ENCODE peak calls at places on chromosomes 7 and 10, in four cellular contexts. T is SK-MEL-5, W is cardiac septum, O is right cardiac atrium. C is an unnamed sample.

GRCh38 chr7:50324113-50324512 is 19.6 kb downstream of the IKZF1 start:
- DNase-seq in O (no peak), W (no peak), T (no peak), C (no peak)

GRCh38 chr7:97064972-97065587 is 40.4 kb upstream of the DLX5 start:
- DNase-seq in T (peak), W (no peak), O (no peak), C (no peak)

GRCh38 chr7:40372031-40372430 is 237.2 kb downstream of the SUGCT start:
- DNase-seq in O (no peak), T (no peak), W (no peak), C (no peak)

GRCh38 chr7:80671744-80672143 is 33.3 kb downstream of the CD36 start:
- DNase-seq in T (no peak), O (no peak), W (no peak), C (no peak)

GRCh38 chr10:80177781-80178636 is 27.3 kb downstream of the ANXA11 start:
- DNase-seq in T (no peak), W (no peak), O (peak), C (no peak)

GRCh38 chr7:150966002-150966401 is 12.1 kb downstream of the KCNH2 start:
- DNase-seq in O (peak), W (no peak), T (peak), C (no peak)

GRCh38 chr10:82737556-82737955 is 862.6 kb downstream of the NRG3 start:
- DNase-seq in O (peak), W (no peak), T (no peak), C (no peak)

GRCh38 chr10:24209946-24210491 is 1.1 kb downstream of the KIAA1217 start:
- DNase-seq in O (no peak), T (no peak), W (no peak), C (no peak)

GRCh38 chr10:74189999-74190421 is 39.0 kb downstream of the ADK start:
- DNase-seq in T (peak), W (no peak), O (no peak), C (no peak)

GRCh38 chr10:60795465-60796202 is 17.4 kb downstream of the CDK1 start:
- DNase-seq in O (no peak), T (no peak), W (no peak), C (no peak)

GRCh38 chr10:118305730-118306129 is 36.4 kb downstream of the FAM204A start:
- DNase-seq in O (no peak), T (no peak), W (no peak), C (no peak)

GRCh38 chr10:27330074-27330473 is 89.5 kb upstream of the ACBD5 start:
- DNase-seq in O (no peak), T (no peak), W (no peak), C (no peak)

GRCh38 chr10:133415752-133416151 is 8.7 kb downstream of the SPRN start:
- DNase-seq in W (no peak), T (no peak), O (peak), C (peak)

GRCh38 chr10:23974886-23975830 is 233.8 kb upstream of the KIAA1217 start:
- DNase-seq in O (no peak), W (no peak), T (no peak), C (no peak)

GRCh38 chr10:59536151-59536550 is 173.5 kb downstream of the SLC16A9 start:
- DNase-seq in T (no peak), O (no peak), W (no peak), C (no peak)

GRCh38 chr7:55024776-55025175 is 6.0 kb downstream of the EGFR start:
- DNase-seq in T (no peak), W (no peak), O (no peak), C (no peak)

GRCh38 chr10:63767512-63767911 is 246.3 kb downstream of the REEP3 start:
- DNase-seq in T (peak), O (no peak), W (no peak), C (no peak)

GRCh38 chr7:158957921-158958471 is 101.6 kb downstream of the DYNC2I1 start:
- DNase-seq in T (no peak), W (no peak), O (no peak), C (no peak)

GRCh38 chr10:9230625-9231024 is 1176.1 kb downstream of the GATA3 start:
- DNase-seq in T (no peak), W (no peak), O (no peak), C (no peak)

GRCh38 chr10:122120008-122120744 is 131.2 kb downstream of the TACC2 start:
- DNase-seq in O (no peak), T (no peak), W (no peak), C (no peak)

GRCh38 chr7:158150234-158150633 is 437.4 kb downstream of the PTPRN2 start:
- DNase-seq in T (no peak), W (no peak), O (no peak), C (no peak)

GRCh38 chr10:103504181-103504783 is 10.8 kb downstream of the NEURL1 start:
- DNase-seq in T (no peak), O (no peak), W (peak), C (peak)

GRCh38 chr7:43905954-43906326 is 456 bp downstream of the URGCP start:
- DNase-seq in T (peak), W (no peak), O (peak), C (peak)

GRCh38 chr7:40315277-40315676 is 180.5 kb downstream of the SUGCT start:
- DNase-seq in T (no peak), O (no peak), W (no peak), C (no peak)

GRCh38 chr10:51180141-51180540 is 105.9 kb downstream of the PRKG1 start:
- DNase-seq in W (no peak), O (no peak), T (no peak), C (no peak)

GRCh38 chr7:135147899-135148721 is at the start of gene TMEM140:
- DNase-seq in W (no peak), O (peak), T (peak), C (peak)

GRCh38 chr10:49113741-49114141 is 1.6 kb downstream of the VSTM4 start:
- DNase-seq in W (no peak), T (no peak), O (no peak), C (no peak)

GRCh38 chr10:96299383-96299782 is 4.9 kb upstream of the DNTT start:
- DNase-seq in W (no peak), O (no peak), T (no peak), C (no peak)

GRCh38 chr7:132239422-132239994 is 336.8 kb downstream of the PLXNA4 start:
- DNase-seq in T (no peak), O (no peak), W (peak), C (no peak)

GRCh38 chr7:93435791-93436190 is 138.7 kb downstream of the CALCR start:
- DNase-seq in O (no peak), W (no peak), T (no peak), C (no peak)

GRCh38 chr7:126486806-126487205 is 765.9 kb downstream of the GRM8 start:
- DNase-seq in W (no peak), O (no peak), T (no peak), C (no peak)

GRCh38 chr10:100158044-100158805 is 27.6 kb downstream of the ERLIN1 start:
- DNase-seq in T (no peak), W (no peak), O (no peak), C (no peak)

GRCh38 chr10:95626468-95626867 is 30.0 kb downstream of the ALDH18A1 start:
- DNase-seq in T (no peak), W (no peak), O (no peak), C (no peak)

GRCh38 chr7:127702938-127703337 is 50.9 kb downstream of the SND1 start:
- DNase-seq in W (no peak), O (no peak), T (no peak), C (no peak)

GRCh38 chr10:83212632-83213349 is 926.5 kb upstream of the GHITM start:
- DNase-seq in T (no peak), O (no peak), W (no peak), C (no peak)

C was measured in spleen.